ENCODE peak calls at places on chromosomes 4 and X, in seven cellular contexts. U is cardiac muscle cell, B is right lobe of liver, Y is IMR-90, F is colonic mucosa, E is iPS DF 6.9, G is thyroid gland. P is an unnamed sample.

GRCh38 chrX:10350991-10351390 is 194.2 kb downstream of the CLCN4 start:
- DNase-seq in U (no peak), B (no peak), Y (peak; percentile 41), F (no peak), E (no peak), G (no peak), P (no peak)

GRCh38 chrX:20500171-20500865 is 233.6 kb upstream of the RPS6KA3 start:
- DNase-seq in U (no peak), B (no peak), Y (no peak), F (no peak), E (no peak), G (no peak), P (no peak)

GRCh38 chr4:183348706-183349659 is 26.8 kb upstream of the CLDN24 start:
- DNase-seq in U (no peak), B (no peak), Y (peak; percentile 95), F (no peak), E (no peak), G (no peak), P (no peak)

GRCh38 chr4:156946508-156947197 is 24.9 kb downstream of the PDGFC start:
- DNase-seq in U (no peak), B (no peak), Y (peak; percentile 99), F (no peak), E (no peak), G (no peak), P (no peak)

GRCh38 chr4:851701-852430 is 25.9 kb upstream of the CPLX1 start:
- DNase-seq in U (no peak), B (peak; percentile 49), Y (no peak), F (no peak), E (no peak), G (no peak), P (no peak)

GRCh38 chrX:12824944-12825343 is 33.7 kb downstream of the PRPS2 start:
- DNase-seq in U (no peak), B (no peak), Y (no peak), F (no peak), E (no peak), G (no peak), P (no peak)

GRCh38 chr4:75432683-75433082 is 81.5 kb downstream of the RCHY1 start:
- DNase-seq in U (peak; percentile 25), B (no peak), Y (peak; percentile 7), F (no peak), E (peak; percentile 37), G (no peak), P (no peak)

GRCh38 chr4:62057060-62057459 is 856.9 kb downstream of the ADGRL3 start:
- DNase-seq in U (no peak), B (no peak), Y (no peak), F (no peak), E (no peak), G (no peak), P (no peak)

GRCh38 chrX:30865020-30865419 is 24.0 kb downstream of the TAB3 start:
- DNase-seq in U (peak; percentile 32), B (no peak), Y (no peak), F (no peak), E (no peak), G (peak; percentile 33), P (no peak)

GRCh38 chr4:139014391-139015268 is 951 bp upstream of the NOCT start:
- DNase-seq in U (no peak), B (no peak), Y (peak; percentile 94), F (peak; percentile 39), E (no peak), G (no peak), P (no peak)

GRCh38 chrX:22952011-22952410 is 47.7 kb upstream of the DDX53 start:
- DNase-seq in U (peak; percentile 25), B (no peak), Y (peak; percentile 51), F (no peak), E (no peak), G (no peak), P (no peak)

GRCh38 chr4:147991543-147992295 is 259.8 kb downstream of the ARHGAP10 start:
- DNase-seq in U (no peak), B (no peak), Y (no peak), F (no peak), E (no peak), G (no peak), P (peak; percentile 74)

GRCh38 chr4:184846531-184846930 is 20.8 kb upstream of the ACSL1 start:
- DNase-seq in U (no peak), B (no peak), Y (no peak), F (no peak), E (no peak), G (no peak), P (no peak)

GRCh38 chr4:23966720-23967119 is 76.9 kb upstream of the PPARGC1A start:
- DNase-seq in U (peak; percentile 57), B (no peak), Y (no peak), F (no peak), E (no peak), G (no peak), P (no peak)

GRCh38 chr4:123198706-123199105 is 197.9 kb upstream of the SPRY1 start:
- DNase-seq in U (no peak), B (no peak), Y (peak; percentile 10), F (no peak), E (no peak), G (no peak), P (no peak)

GRCh38 chr4:36088542-36088941 is 155.8 kb downstream of the ARAP2 start:
- DNase-seq in U (peak; percentile 1), B (no peak), Y (no peak), F (no peak), E (no peak), G (no peak), P (peak; percentile 10)

DNA sequence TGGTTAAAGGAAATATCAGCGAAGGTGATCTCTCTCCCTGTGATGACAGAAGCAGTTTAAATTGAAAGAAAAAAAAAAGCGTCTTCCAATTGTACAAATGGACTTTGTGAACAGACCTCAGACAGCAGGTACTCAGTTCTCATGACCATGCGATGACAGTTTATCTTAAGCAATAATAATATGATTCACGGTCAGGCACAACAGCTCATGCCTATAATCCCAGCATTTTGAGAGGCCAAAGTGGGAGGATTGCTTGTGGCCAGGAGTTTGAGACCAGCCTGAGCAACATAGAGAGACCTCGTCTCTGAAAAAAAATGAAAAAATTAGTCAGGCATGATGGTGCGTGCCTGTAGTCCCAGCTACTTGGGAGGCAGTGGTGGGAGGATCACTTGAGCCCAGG is 51.0 kb downstream of the RELL1 start:
- DNase-seq in U (no peak), B (no peak), Y (no peak), F (no peak), E (no peak), G (no peak), P (no peak)
- H3K27ac ChIP-seq in U (no peak overlapping the region), B (no peak overlapping the region), Y (no peak overlapping the region), F (no peak overlapping the region), E (no peak overlapping the region), G (no peak overlapping the region), P (no peak overlapping the region)

GRCh38 chrX:130084651-130085237 is 25.6 kb downstream of the ELF4 start:
- DNase-seq in U (no peak), B (no peak), Y (no peak), F (no peak), E (no peak), G (no peak), P (no peak)
- H3K4me1 ChIP-seq in U (no peaks in the 10 kb centered on the region), B (no peaks in the 10 kb centered on the region), Y (peaks cover 5% of the 10 kb centered on the region), F (no peaks in the 10 kb centered on the region), E (peaks cover 9% of the 10 kb centered on the region), G (peaks cover 11% of the 10 kb centered on the region), P (no peaks in the 10 kb centered on the region)

GRCh38 chr4:161222889-161223288 is 940.9 kb downstream of the FSTL5 start:
- DNase-seq in U (no peak), B (no peak), Y (no peak), F (no peak), E (no peak), G (no peak), P (no peak)
- H3K9me3 ChIP-seq in U (no peaks in the 10 kb centered on the region), B (no peaks in the 10 kb centered on the region), Y (peaks cover 6% of the 10 kb centered on the region), F (no peaks in the 10 kb centered on the region), E (no peaks in the 10 kb centered on the region), G (no peaks in the 10 kb centered on the region), P (no peaks in the 10 kb centered on the region)

GRCh38 chr4:25970691-25971427 is 56.8 kb downstream of the SMIM20 start:
- DNase-seq in U (no peak), B (no peak), Y (no peak), F (peak; percentile 43), E (no peak), G (no peak), P (no peak)
- H3K27ac ChIP-seq in U (no peak overlapping the region), B (no peak overlapping the region), Y (no peak overlapping the region), F (peak overlapping the region; percentile 24), E (no peak overlapping the region), G (no peak overlapping the region), P (no peak overlapping the region)

DNA sequence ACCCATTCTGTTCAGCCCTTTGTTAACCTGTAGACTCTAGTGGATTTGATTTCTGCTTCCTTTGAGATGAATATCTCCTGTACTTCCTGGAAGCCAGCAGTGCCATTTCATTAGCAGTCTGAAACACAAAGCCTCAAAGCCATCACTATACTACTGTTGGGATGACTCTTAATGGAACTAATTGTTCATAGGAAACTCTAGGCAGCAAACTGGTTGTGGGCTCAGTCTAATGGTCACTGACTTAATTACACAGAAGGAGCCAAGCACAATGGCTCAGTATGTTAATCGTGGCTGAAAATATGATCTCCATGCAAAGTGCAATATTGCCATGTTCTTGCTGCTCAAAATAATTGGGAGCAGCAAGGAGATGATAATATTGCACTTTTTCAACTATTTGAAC is 262.3 kb downstream of the ARHGAP24 start:
- DNase-seq in U (no peak), B (no peak), Y (no peak), F (no peak), E (no peak), G (no peak), P (no peak)
- H3K4me1 ChIP-seq in U (no peaks in the 10 kb centered on the region), B (no peaks in the 10 kb centered on the region), Y (peaks cover 2% of the 10 kb centered on the region), F (no peaks in the 10 kb centered on the region), E (peaks cover 2% of the 10 kb centered on the region), G (no peaks in the 10 kb centered on the region), P (no peaks in the 10 kb centered on the region)

DNA sequence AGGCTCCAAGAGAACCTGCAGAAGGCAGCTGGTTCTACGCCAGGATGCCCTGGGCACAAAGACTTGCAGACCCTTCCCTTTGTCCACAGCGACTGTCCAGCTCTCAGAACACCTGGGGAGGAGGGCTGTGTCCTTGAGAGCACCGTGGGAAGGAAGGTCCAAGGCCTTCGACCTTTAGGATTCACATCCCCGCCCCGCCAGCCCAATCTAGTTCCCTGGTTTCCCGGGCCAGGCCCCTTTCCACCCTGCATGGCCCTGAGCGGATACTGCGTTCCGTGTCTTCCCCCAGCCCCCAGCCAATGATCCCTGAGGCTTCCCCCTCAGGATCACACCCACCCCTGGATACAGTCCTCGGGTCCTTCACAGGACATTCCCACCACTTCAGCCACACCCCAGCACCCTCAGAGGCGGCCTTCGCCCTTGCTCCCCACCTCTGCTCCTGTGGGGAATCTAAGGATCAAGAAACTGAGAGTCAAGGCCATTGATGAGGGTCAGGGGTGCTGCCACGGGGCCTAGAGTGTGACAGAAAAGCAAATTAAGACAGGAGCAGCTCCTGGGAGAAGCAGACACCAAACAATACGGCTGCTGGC is 9.1 kb downstream of the ABCD1 start:
- DNase-seq in U (no peak), B (no peak), Y (no peak), F (no peak), E (no peak), G (no peak), P (no peak)
- H3K9me3 ChIP-seq in U (no peaks in the 10 kb centered on the region), B (no peaks in the 10 kb centered on the region), Y (no peaks in the 10 kb centered on the region), F (no peaks in the 10 kb centered on the region), E (no peaks in the 10 kb centered on the region), G (no peaks in the 10 kb centered on the region), P (no peaks in the 10 kb centered on the region)

DNA sequence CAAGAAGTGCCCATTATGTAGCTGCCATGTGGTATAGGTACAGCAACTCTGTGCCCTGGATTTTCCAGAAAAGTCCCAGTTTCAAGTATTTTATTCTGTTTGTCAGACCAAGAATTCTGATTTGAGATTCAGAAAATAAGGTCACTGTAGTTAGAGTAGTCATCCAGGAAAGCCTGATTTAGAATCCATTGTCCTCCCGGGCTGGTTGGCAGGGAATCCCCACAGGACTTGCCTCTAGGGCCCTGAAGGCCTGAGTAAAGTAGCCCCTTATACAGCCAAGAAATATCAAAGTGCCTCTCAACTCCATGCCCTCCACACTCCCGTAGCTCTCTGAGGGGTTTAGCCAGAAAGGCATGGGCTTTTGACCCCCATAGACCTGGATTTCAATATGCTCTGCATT is 36.3 kb downstream of the RTL5 start:
- DNase-seq in U (no peak), B (no peak), Y (no peak), F (no peak), E (no peak), G (no peak), P (no peak)
- H3K27ac ChIP-seq in U (peak overlapping the region; percentile 55), B (no peak overlapping the region), Y (no peak overlapping the region), F (no peak overlapping the region), E (no peak overlapping the region), G (no peak overlapping the region), P (no peak overlapping the region)

P was measured in prostate gland.